ENCODE peak calls at places on chromosomes 1 and 21, in four cellular contexts. K, W, G and S are unnamed samples.

GRCh38 chr1:240709676-240710075 is 97.7 kb upstream of the GREM2 start:
- DNase-seq in K (no peak), W (no peak), G (no peak), S (no peak)

GRCh38 chr1:183883629-183884028 is 78.7 kb downstream of the RGL1 start:
- DNase-seq in K (no peak), W (no peak), G (no peak), S (no peak)

GRCh38 chr1:213231795-213232231 is 180.8 kb downstream of the RPS6KC1 start:
- DNase-seq in K (no peak), W (no peak), G (peak; percentile 34), S (no peak)

GRCh38 chr1:219812491-219813221 is 115.7 kb downstream of the SLC30A10 start:
- DNase-seq in K (no peak), W (no peak), G (peak; percentile 69), S (no peak)

GRCh38 chr1:47031585-47031984 is 8.1 kb downstream of the CYP4X1 start:
- DNase-seq in K (no peak), W (no peak), G (no peak), S (no peak)

GRCh38 chr1:235567812-235568444 is 63.7 kb upstream of the B3GALNT2 start:
- DNase-seq in K (no peak), W (no peak), G (no peak), S (no peak)

GRCh38 chr1:91827094-91828006 is 58.6 kb downstream of the TGFBR3 start:
- DNase-seq in K (no peak), W (peak; percentile 69), G (no peak), S (no peak)

GRCh38 chr1:184483101-184483813 is 96.4 kb downstream of the C1orf21 start:
- DNase-seq in K (no peak), W (no peak), G (peak; percentile 67), S (no peak)

GRCh38 chr1:24535021-24535424 is 20.9 kb upstream of the NCMAP start:
- DNase-seq in K (peak; percentile 33), W (no peak), G (no peak), S (peak; percentile 61)

GRCh38 chr1:63746129-63746864 is 27.5 kb upstream of the ROR1 start:
- DNase-seq in K (no peak), W (no peak), G (peak; percentile 99), S (no peak)

GRCh38 chr1:19661721-19662228 is 2.9 kb upstream of the HTR6 start:
- DNase-seq in K (no peak), W (no peak), G (peak; percentile 34), S (peak; percentile 22)

GRCh38 chr1:199029855-199030254 is 391.0 kb downstream of the PTPRC start:
- DNase-seq in K (no peak), W (no peak), G (peak; percentile 87), S (no peak)

GRCh38 chr1:83029916-83030315 is 969.0 kb downstream of the TTLL7 start:
- DNase-seq in K (no peak), W (no peak), G (no peak), S (no peak)

GRCh38 chr1:89311757-89312156 is 39.1 kb upstream of the GBP5 start:
- DNase-seq in K (no peak), W (no peak), G (no peak), S (no peak)

GRCh38 chr21:36194024-36194423 is 37.4 kb downstream of the DOP1B start:
- DNase-seq in K (no peak), W (no peak), G (no peak), S (no peak)

GRCh38 chr1:183508694-183509093 is 36.4 kb downstream of the SMG7 start:
- DNase-seq in K (no peak), W (no peak), G (no peak), S (no peak)